ENCODE peak calls at places on chromosome 2, in five cellular contexts. One of them, this sample, is unnamed.

GRCh38 chr2:164737612-164738081 is 104.0 kb downstream of the COBLL1 start:
- DNase-seq in neural progenitor cell: peak; percentile 83
- DNase-seq in SK-N-SH: peak; percentile 57
- DNase-seq in cardiac fibroblast: peak; percentile 81
- DNase-seq in breast epithelium: no peak
- DNase-seq in this sample: peak; percentile 65

GRCh38 chr2:133458280-133458679 is 110.0 kb downstream of the NCKAP5 start:
- DNase-seq in neural progenitor cell: no peak
- DNase-seq in SK-N-SH: no peak
- DNase-seq in cardiac fibroblast: peak; percentile 74
- DNase-seq in breast epithelium: no peak
- DNase-seq in this sample: peak; percentile 0

GRCh38 chr2:42935692-42936631 is 143.6 kb upstream of the HAAO start:
- DNase-seq in neural progenitor cell: no peak
- DNase-seq in SK-N-SH: no peak
- DNase-seq in cardiac fibroblast: no peak
- DNase-seq in breast epithelium: no peak
- DNase-seq in this sample: peak; percentile 46

GRCh38 chr2:43210467-43211303 is 15.7 kb downstream of the ZFP36L2 start:
- DNase-seq in neural progenitor cell: no peak
- DNase-seq in SK-N-SH: no peak
- DNase-seq in cardiac fibroblast: peak; percentile 70
- DNase-seq in breast epithelium: no peak
- DNase-seq in this sample: peak; percentile 82

GRCh38 chr2:204967199-204967995 is 422.1 kb downstream of the PARD3B start:
- DNase-seq in neural progenitor cell: no peak
- DNase-seq in SK-N-SH: peak; percentile 23
- DNase-seq in cardiac fibroblast: no peak
- DNase-seq in breast epithelium: no peak
- DNase-seq in this sample: no peak

GRCh38 chr2:39660612-39661196 is 5.0 kb upstream of the TMEM178A start:
- DNase-seq in neural progenitor cell: no peak
- DNase-seq in SK-N-SH: no peak
- DNase-seq in cardiac fibroblast: no peak
- DNase-seq in breast epithelium: no peak
- DNase-seq in this sample: no peak

GRCh38 chr2:147927053-147927588 is 82.3 kb downstream of the ACVR2A start:
- DNase-seq in neural progenitor cell: no peak
- DNase-seq in SK-N-SH: no peak
- DNase-seq in cardiac fibroblast: no peak
- DNase-seq in breast epithelium: no peak
- DNase-seq in this sample: no peak

GRCh38 chr2:179050735-179051134 is 798 bp upstream of the CCDC141 start:
- DNase-seq in neural progenitor cell: no peak
- DNase-seq in SK-N-SH: no peak
- DNase-seq in cardiac fibroblast: no peak
- DNase-seq in breast epithelium: no peak
- DNase-seq in this sample: no peak

GRCh38 chr2:95062716-95063400 is 37.4 kb downstream of the MAL start:
- DNase-seq in neural progenitor cell: no peak
- DNase-seq in SK-N-SH: no peak
- DNase-seq in cardiac fibroblast: no peak
- DNase-seq in breast epithelium: no peak
- DNase-seq in this sample: no peak

GRCh38 chr2:71536311-71536710 is 83.0 kb downstream of the DYSF start:
- DNase-seq in neural progenitor cell: no peak
- DNase-seq in SK-N-SH: no peak
- DNase-seq in cardiac fibroblast: no peak
- DNase-seq in breast epithelium: peak; percentile 31
- DNase-seq in this sample: no peak

GRCh38 chr2:51420521-51420920 is 388.6 kb upstream of the NRXN1 start:
- DNase-seq in neural progenitor cell: no peak
- DNase-seq in SK-N-SH: no peak
- DNase-seq in cardiac fibroblast: no peak
- DNase-seq in breast epithelium: no peak
- DNase-seq in this sample: no peak

GRCh38 chr2:150472122-150472899 is 15.2 kb downstream of the RND3 start:
- DNase-seq in neural progenitor cell: no peak
- DNase-seq in SK-N-SH: no peak
- DNase-seq in cardiac fibroblast: peak; percentile 89
- DNase-seq in breast epithelium: no peak
- DNase-seq in this sample: peak; percentile 86

DNA sequence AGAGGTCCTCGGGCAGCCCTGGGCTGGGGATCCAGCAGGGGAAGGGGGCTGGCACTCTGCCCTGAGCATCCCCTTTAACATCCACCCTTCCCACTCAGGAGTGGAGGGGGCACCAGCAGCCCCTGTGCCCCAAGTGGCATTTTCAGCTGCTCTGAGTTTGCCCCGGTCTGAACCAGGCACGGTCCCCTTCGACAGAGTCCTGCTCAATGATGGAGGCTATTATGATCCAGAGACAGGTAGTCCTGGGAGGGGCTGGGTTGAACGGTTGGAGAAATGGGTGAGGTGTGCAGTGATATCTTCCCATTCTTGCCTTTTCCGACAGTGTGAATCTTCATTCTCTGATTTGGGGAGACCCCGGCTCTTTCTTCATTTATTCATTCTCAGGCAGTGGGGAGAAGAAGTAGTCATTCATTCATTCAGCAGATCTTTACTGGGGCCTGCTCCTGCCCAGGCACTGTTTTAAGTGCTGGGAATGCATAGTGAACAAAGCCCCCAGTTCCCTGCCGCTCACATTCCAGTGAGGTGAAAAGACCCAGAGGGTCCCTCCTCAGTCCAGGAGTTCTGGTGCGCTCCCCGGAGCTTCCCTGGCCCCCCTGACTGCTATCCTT is 1.4 kb upstream of the KHK start:
- DNase-seq in neural progenitor cell: no peak
- DNase-seq in SK-N-SH: no peak
- DNase-seq in cardiac fibroblast: no peak
- DNase-seq in breast epithelium: no peak
- DNase-seq in this sample: no peak
- H3K4me3 ChIP-seq in neural progenitor cell: peak overlapping the region; percentile 61
- H3K4me3 ChIP-seq in SK-N-SH: peak overlapping the region; percentile 65
- H3K4me3 ChIP-seq in cardiac fibroblast: peak overlapping the region; percentile 54
- H3K4me3 ChIP-seq in breast epithelium: peak overlapping the region; percentile 68
- H3K4me3 ChIP-seq in this sample: peak overlapping the region; percentile 43

GRCh38 chr2:103005386-103005785 is 243.6 kb downstream of the TMEM182 start:
- DNase-seq in neural progenitor cell: no peak
- DNase-seq in SK-N-SH: no peak
- DNase-seq in cardiac fibroblast: no peak
- DNase-seq in breast epithelium: no peak
- DNase-seq in this sample: no peak

GRCh38 chr2:103003750-103004250 is 242.0 kb downstream of the TMEM182 start:
- DNase-seq in neural progenitor cell: no peak
- DNase-seq in SK-N-SH: no peak
- DNase-seq in cardiac fibroblast: no peak
- DNase-seq in breast epithelium: no peak
- DNase-seq in this sample: no peak

GRCh38 chr2:103004426-103004942 is 242.7 kb downstream of the TMEM182 start:
- DNase-seq in neural progenitor cell: no peak
- DNase-seq in SK-N-SH: no peak
- DNase-seq in cardiac fibroblast: no peak
- DNase-seq in breast epithelium: no peak
- DNase-seq in this sample: no peak

GRCh38 chr2:103009861-103010260 is 248.0 kb downstream of the TMEM182 start:
- DNase-seq in neural progenitor cell: no peak
- DNase-seq in SK-N-SH: no peak
- DNase-seq in cardiac fibroblast: no peak
- DNase-seq in breast epithelium: no peak
- DNase-seq in this sample: no peak

DNA sequence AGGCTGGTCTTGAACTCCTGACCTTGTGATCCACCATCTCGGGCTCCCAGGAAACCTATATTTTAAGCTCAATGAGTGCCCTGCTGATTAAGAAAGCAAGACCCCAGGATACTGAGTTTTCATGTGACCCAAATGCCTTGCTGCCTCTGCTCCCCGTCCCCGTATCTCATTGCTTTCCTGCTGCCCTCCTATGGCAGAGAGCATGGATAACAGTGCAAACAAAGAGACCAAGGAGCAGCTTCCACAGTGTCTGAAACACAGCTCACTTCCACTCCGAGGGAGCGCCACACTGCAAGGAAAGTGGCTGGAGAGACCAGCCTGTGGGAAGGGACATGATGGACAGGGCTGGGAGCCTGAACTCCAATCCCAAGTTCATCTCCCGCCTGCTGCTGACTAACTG is 246.8 kb downstream of the TMEM182 start:
- DNase-seq in neural progenitor cell: peak; percentile 57
- DNase-seq in SK-N-SH: no peak
- DNase-seq in cardiac fibroblast: no peak
- DNase-seq in breast epithelium: no peak
- DNase-seq in this sample: no peak
- TF ChIP-seq CTCF in neural progenitor cell: peak; percentile 39
- TF ChIP-seq CTCF in SK-N-SH: no peak
- TF ChIP-seq CTCF in cardiac fibroblast: no peak
- TF ChIP-seq CTCF in breast epithelium: no peak
- TF ChIP-seq CTCF in this sample: no peak

DNA sequence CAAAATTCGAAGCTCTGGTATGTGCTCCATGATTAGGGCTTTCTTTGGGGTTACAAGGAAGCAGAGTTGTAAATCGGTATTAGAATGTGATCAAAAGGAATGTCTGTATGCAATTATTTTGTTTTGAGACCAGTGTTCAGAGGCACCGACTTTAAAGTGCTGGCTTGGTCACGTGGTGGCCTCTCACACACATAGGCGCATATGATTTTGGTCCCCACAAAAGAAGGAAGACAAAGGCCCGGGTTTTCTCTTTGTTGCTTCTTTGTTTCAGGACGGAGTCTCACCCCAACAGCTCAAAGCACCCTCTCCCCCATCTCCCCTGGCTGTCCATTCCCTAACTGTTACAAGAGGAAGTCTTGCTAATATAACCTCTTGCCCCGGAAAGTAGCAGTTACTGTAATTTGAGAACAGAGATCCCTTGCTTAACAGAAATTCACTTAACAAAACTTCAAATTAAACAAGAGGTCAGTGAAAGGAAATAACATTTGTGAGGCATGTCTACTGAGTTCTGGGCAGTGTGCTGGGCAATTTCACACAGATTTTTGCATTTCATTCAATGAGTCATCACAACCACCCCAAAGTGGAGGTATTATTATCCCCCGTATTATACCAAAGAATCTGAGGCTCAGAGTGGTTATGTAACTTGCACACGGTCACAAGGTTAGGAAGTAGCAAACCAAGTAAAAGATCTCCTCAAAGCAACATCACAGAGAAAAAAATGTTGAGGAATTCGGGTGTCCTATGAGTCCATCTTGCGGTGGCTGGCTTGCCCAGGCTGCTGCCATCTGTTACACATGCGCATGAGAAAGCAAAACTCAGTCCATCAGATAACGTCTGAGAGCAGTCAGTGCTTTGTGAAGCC is 75.9 kb downstream of the SDC1 start:
- DNase-seq in neural progenitor cell: peak; percentile 66
- DNase-seq in SK-N-SH: no peak
- DNase-seq in cardiac fibroblast: peak; percentile 75
- DNase-seq in breast epithelium: no peak
- DNase-seq in this sample: peak; percentile 79
- H3K4me3 ChIP-seq in neural progenitor cell: no peak overlapping the region
- H3K4me3 ChIP-seq in SK-N-SH: no peak overlapping the region
- H3K4me3 ChIP-seq in cardiac fibroblast: no peak overlapping the region
- H3K4me3 ChIP-seq in breast epithelium: no peak overlapping the region
- H3K4me3 ChIP-seq in this sample: no peak overlapping the region

DNA sequence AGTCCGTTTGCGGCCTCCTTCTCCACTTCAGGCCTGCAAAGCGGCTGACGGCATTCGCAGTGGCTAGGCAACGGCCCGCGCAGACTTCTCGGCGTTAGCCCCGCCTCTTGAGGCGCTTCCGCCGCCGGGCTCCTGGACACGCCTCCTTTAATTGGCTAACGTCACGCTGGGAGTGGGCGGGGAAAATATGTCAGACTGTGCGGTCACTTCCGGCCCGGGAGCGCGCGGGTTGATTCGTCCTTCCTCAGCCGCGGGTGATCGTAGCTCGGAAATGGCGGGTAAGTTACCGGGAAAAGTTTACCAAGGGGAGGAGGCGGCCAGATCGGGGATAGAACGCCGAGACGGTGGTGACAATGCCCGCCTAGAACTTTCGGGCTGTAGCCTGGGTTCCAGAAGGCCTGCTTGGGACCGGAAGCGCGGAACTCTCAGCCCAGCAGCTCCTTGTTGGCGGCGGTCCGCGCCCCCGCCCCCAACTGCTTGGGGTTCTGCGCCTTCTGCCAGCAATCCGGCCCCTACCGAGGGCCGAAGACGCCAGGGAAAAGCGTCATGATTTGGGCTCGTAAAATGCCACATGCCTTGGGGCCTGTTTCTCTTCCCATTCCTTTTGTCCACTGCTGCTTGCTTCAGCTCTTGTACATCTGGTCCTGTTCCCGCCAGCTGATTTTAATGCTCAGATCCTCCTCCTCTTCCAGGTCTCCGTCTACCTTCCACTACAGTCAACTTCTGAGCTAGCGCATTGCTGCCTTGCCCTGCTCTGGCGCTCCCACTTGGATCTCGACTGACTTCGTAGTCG is at the start of gene HAT1:
- DNase-seq in neural progenitor cell: peak; percentile 99
- DNase-seq in SK-N-SH: peak; percentile 92
- DNase-seq in cardiac fibroblast: peak; percentile 99
- DNase-seq in breast epithelium: peak; percentile 98
- DNase-seq in this sample: peak; percentile 97
- TF ChIP-seq CTCF in neural progenitor cell: no peak
- TF ChIP-seq CTCF in SK-N-SH: no peak
- TF ChIP-seq CTCF in cardiac fibroblast: no peak
- TF ChIP-seq CTCF in breast epithelium: no peak
- TF ChIP-seq CTCF in this sample: no peak

GRCh38 chr2:197210450-197210849 is 100.1 kb downstream of the ANKRD44 start:
- DNase-seq in neural progenitor cell: no peak
- DNase-seq in SK-N-SH: no peak
- DNase-seq in cardiac fibroblast: no peak
- DNase-seq in breast epithelium: no peak
- DNase-seq in this sample: no peak
- H3K4me3 ChIP-seq in neural progenitor cell: no peak overlapping the region
- H3K4me3 ChIP-seq in SK-N-SH: no peak overlapping the region
- H3K4me3 ChIP-seq in cardiac fibroblast: no peak overlapping the region
- H3K4me3 ChIP-seq in breast epithelium: no peak overlapping the region
- H3K4me3 ChIP-seq in this sample: no peak overlapping the region

DNA sequence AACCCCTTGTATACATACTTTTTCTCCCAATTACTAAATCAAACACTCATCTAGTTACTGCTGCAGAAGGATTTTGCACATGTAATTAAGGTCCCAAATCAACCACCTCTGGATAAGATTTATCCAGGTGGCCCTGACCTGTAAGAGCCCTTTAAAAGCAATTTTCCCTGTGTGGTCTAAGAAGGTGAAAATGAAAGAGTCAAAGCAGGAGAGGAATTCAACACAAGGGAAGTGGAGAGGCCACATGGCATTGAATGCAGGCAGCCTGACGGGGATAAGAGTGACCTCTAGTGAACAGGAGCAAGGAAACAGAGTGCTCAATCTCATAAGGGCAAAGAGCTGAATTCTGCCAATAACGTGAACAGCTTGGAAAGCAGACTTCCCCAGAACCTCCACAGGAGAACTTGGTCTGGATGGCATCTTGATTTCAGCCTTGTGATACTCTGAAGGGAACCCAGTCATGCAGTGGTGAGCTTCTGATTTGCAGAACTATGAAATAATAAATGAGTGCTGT is 27.2 kb downstream of the PPP3R1 start:
- DNase-seq in neural progenitor cell: peak; percentile 59
- DNase-seq in SK-N-SH: peak; percentile 24
- DNase-seq in cardiac fibroblast: peak; percentile 49
- DNase-seq in breast epithelium: no peak
- DNase-seq in this sample: peak; percentile 54
- TF ChIP-seq CTCF in neural progenitor cell: peak; percentile 45
- TF ChIP-seq CTCF in SK-N-SH: peak; percentile 35
- TF ChIP-seq CTCF in cardiac fibroblast: peak; percentile 39
- TF ChIP-seq CTCF in breast epithelium: no peak
- TF ChIP-seq CTCF in this sample: peak; percentile 43